ENCODE peak calls at places on chromosome 19, in nine cellular contexts. S, H, V, Y, J, U, F, M and G are unnamed samples.

GRCh38 chr19:31534231-31534630 is 185.0 kb upstream of the TSHZ3 start:
- DNase-seq in M (no peak), Y (no peak), S (no peak), U (no peak), J (no peak), F (no peak), H (no peak), V (no peak), G (no peak)

GRCh38 chr19:35516310-35516709 is 2.9 kb upstream of the DMKN start:
- DNase-seq in F (no peak), H (no peak), U (no peak), V (no peak), M (no peak), Y (no peak), S (no peak), J (no peak), G (no peak)

GRCh38 chr19:19111138-19111835 is 27.0 kb downstream of the TMEM161A start:
- DNase-seq in M (no peak), F (no peak), S (no peak), J (no peak), U (no peak), Y (no peak), V (no peak), H (no peak), G (no peak)

GRCh38 chr19:55210120-55210493 is 806 bp upstream of the PTPRH start:
- DNase-seq in H (no peak), U (peak; percentile 98), F (no peak), V (no peak), M (no peak), J (peak; percentile 73), S (no peak), Y (no peak), G (no peak)

GRCh38 chr19:55355213-55355821 is 798 bp upstream of the COX6B2 start:
- DNase-seq in S (peak; percentile 73), V (no peak), M (no peak), H (no peak), J (no peak), Y (no peak), F (no peak), U (no peak), G (no peak)

GRCh38 chr19:47518139-47518538 is 3.3 kb upstream of the NAPA start:
- DNase-seq in M (peak; percentile 84), U (no peak), Y (no peak), H (no peak), F (peak; percentile 70), J (no peak), V (peak; percentile 28), S (no peak), G (peak; percentile 94)

GRCh38 chr19:6890421-6890913 is 3.1 kb downstream of the ADGRE1 start:
- DNase-seq in S (no peak), H (no peak), M (no peak), V (no peak), U (no peak), F (no peak), J (no peak), Y (no peak), G (no peak)

GRCh38 chr19:4069331-4069959 is 2.7 kb upstream of the ZBTB7A start:
- DNase-seq in H (no peak), F (peak; percentile 50), J (no peak), U (no peak), Y (no peak), S (no peak), M (peak; percentile 74), V (peak; percentile 45), G (peak; percentile 38)

GRCh38 chr19:19528721-19529490 is at the start of gene YJEFN3:
- DNase-seq in J (no peak), M (no peak), Y (peak; percentile 84), U (peak; percentile 19), V (no peak), H (peak; percentile 64), S (peak; percentile 75), F (no peak), G (no peak)

GRCh38 chr19:48395499-48395898 is 2.0 kb downstream of the GRIN2D start:
- DNase-seq in M (no peak), Y (no peak), U (no peak), F (no peak), S (no peak), V (no peak), J (no peak), H (no peak), G (no peak)

GRCh38 chr19:30445385-30445784 is 73.2 kb downstream of the ZNF536 start:
- DNase-seq in H (no peak), S (no peak), F (no peak), J (no peak), Y (no peak), V (no peak), M (no peak), U (no peak), G (no peak)

GRCh38 chr19:7691497-7691896 is 10.4 kb downstream of the FCER2 start:
- DNase-seq in J (no peak), M (no peak), V (no peak), U (no peak), F (no peak), Y (no peak), H (no peak), S (no peak), G (no peak)

GRCh38 chr19:8615813-8616596 is 5.5 kb upstream of the ADAMTS10 start:
- DNase-seq in V (peak; percentile 53), J (peak; percentile 79), M (peak; percentile 82), Y (peak; percentile 16), H (peak; percentile 29), U (peak; percentile 55), S (peak; percentile 72), F (peak; percentile 50), G (peak; percentile 78)

GRCh38 chr19:681029-681626 is 4.9 kb downstream of the FSTL3 start:
- DNase-seq in Y (no peak), F (peak; percentile 94), M (no peak), H (no peak), S (no peak), V (peak; percentile 93), J (peak; percentile 95), U (no peak), G (peak; percentile 70)

GRCh38 chr19:12938054-12938535 is 314 bp upstream of the CALR start:
- DNase-seq in U (peak; percentile 99), F (peak; percentile 98), J (peak; percentile 99), V (peak; percentile 98), H (peak; percentile 99), Y (peak; percentile 100), S (peak; percentile 98), M (peak; percentile 100), G (peak; percentile 99)

GRCh38 chr19:40266111-40266510 is 19.0 kb downstream of the AKT2 start:
- DNase-seq in S (no peak), Y (peak; percentile 84), M (no peak), H (no peak), J (no peak), F (no peak), V (no peak), U (no peak), G (no peak)

GRCh38 chr19:31147234-31147633 is 202.0 kb downstream of the TSHZ3 start:
- DNase-seq in F (no peak), V (no peak), S (no peak), Y (no peak), U (no peak), M (no peak), J (no peak), H (no peak), G (no peak)

GRCh38 chr19:38213911-38214625 is 10.0 kb downstream of the DPF1 start:
- DNase-seq in J (peak; percentile 81), Y (no peak), V (peak; percentile 69), H (no peak), M (peak; percentile 89), F (no peak), S (no peak), U (peak; percentile 61), G (peak; percentile 58)

GRCh38 chr19:8585894-8586750 is 8.9 kb upstream of the MYO1F start:
- DNase-seq in F (peak; percentile 45), H (no peak), U (no peak), M (no peak), Y (no peak), S (peak; percentile 87), V (no peak), J (peak; percentile 62), G (peak; percentile 71)

GRCh38 chr19:55553217-55554182 is 8.2 kb upstream of the SBK3 start:
- DNase-seq in U (no peak), J (no peak), F (no peak), V (no peak), H (no peak), S (no peak), M (no peak), Y (no peak), G (no peak)